ENCODE peak calls at places on chromosome 3, in six cellular contexts. M, B, R, V, S and D are unnamed samples.

GRCh38 chr3:35065891-35066290 is 573.4 kb upstream of the ARPP21 start:
- DNase-seq in R (no peak), V (no peak), S (no peak), M (no peak), B (no peak), D (no peak)

GRCh38 chr3:184229424-184230080 is at the start of gene VWA5B2:
- DNase-seq in R (peak; percentile 78), S (peak; percentile 44), V (peak; percentile 83), M (peak; percentile 55), B (no peak), D (no peak)

GRCh38 chr3:113193719-113194118 is 17.6 kb upstream of the BOC start:
- DNase-seq in V (no peak), R (no peak), B (no peak), S (no peak), M (no peak), D (no peak)

GRCh38 chr3:30263921-30264313 is 342.5 kb upstream of the TGFBR2 start:
- DNase-seq in M (no peak), S (no peak), V (no peak), R (no peak), B (no peak), D (no peak)

GRCh38 chr3:135964160-135964955 is 1.2 kb upstream of the PPP2R3A start:
- DNase-seq in M (no peak), R (no peak), S (no peak), V (no peak), B (no peak), D (no peak)

GRCh38 chr3:117036259-117036799 is 326.8 kb downstream of the TUSC7 start:
- DNase-seq in S (peak; percentile 63), M (no peak), R (no peak), V (no peak), B (peak; percentile 91), D (no peak)

GRCh38 chr3:50345586-50345985 is at the start of gene ZMYND10:
- DNase-seq in R (peak; percentile 89), B (peak; percentile 59), S (no peak), M (no peak), V (peak; percentile 68), D (no peak)

GRCh38 chr3:86251781-86252180 is 739.2 kb downstream of the VGLL3 start:
- DNase-seq in B (no peak), V (no peak), M (no peak), R (no peak), S (no peak), D (no peak)

DNA sequence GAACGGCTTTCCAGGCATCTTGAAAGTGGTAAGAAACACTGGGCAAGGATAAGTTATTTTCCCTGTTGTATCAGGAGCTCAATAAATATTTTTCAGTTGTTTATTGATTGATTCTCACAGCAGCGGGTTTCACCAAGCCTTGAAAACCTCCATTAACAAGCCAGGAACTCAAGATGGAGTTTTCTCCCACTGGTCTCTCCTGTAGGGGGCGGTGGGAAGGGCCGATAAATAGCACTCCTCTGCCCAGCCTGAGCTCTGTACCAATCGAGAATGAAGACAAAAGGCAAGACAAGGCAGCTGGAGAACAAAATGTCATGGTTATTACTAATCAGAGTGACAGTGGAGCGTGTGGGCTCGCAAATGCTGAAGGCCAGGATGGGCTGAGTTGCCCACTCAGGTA is 7.4 kb downstream of the HRH1 start:
- DNase-seq in M (no peak), R (peak; percentile 25), S (no peak), B (no peak), V (no peak), D (no peak)
- TF ChIP-seq CTCF in M (no peak), R (no peak), S (no peak), B (no peak), V (peak; percentile 7), D (peak; percentile 18)

GRCh38 chr3:9808345-9809037 is 1.6 kb upstream of the TTLL3 start:
- DNase-seq in M (no peak), B (peak; percentile 44), V (peak; percentile 46), S (peak; percentile 17), R (peak; percentile 64), D (no peak)
- TF ChIP-seq CTCF in M (no peak), B (peak; percentile 37), V (no peak), S (peak; percentile 25), R (no peak), D (peak; percentile 33)

GRCh38 chr3:100400424-100400781 is 486 bp downstream of the TOMM70 start:
- DNase-seq in B (no peak), S (peak; percentile 12), M (no peak), V (peak; percentile 41), R (peak; percentile 19), D (no peak)
- TF ChIP-seq CTCF in B (no peak), S (no peak), M (no peak), V (no peak), R (no peak), D (no peak)

GRCh38 chr3:66037330-66037985 is 1.3 kb downstream of the MAGI1 start:
- DNase-seq in B (peak; percentile 48), V (peak; percentile 65), S (peak; percentile 70), R (peak; percentile 65), M (no peak), D (no peak)
- TF ChIP-seq CTCF in B (no peak), V (peak; percentile 34), S (peak; percentile 16), R (no peak), M (no peak), D (peak; percentile 37)

DNA sequence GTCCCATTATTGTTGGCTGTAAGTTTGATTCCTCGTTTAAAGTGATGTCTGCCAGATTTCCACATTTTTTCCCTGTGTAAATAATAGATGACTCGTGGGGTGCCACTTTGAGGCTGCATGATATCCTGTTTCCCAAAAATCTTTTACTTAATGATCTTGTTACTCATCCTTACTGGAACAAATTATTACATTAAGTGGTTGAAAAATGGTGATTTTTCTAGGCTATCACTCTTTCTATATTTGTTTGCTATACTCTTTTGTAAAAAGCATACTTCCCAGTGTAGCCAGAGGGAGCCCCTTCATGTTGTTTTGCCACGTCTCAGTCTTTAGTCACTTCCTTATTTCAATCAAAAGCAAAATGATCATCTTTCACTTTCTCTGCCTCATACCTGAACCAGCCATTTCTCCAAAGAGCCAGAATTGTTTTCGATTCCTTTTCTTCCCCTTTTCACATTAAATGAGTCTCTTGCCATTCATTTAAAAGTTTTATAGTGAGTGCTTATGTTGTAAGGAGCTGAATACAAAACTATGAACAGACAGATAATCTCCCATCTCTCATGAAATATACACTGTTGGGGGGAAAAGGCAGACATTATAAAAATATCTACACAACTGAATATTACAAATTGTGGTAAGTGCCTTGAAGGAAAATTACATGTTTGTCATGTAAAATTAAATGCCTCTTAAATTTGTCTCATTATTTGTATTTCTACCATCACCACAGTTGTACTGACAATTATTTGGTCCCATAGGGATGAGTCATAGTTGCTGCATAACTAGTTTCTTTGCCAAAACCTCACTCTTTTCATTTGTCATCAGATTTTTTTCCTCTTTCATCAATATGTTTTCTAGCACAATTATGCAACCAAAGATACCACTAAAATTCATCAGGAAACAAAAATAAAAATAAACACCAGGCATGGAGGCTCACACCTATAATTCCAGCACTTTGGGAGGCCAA is 41.5 kb downstream of the ADGRG7 start:
- DNase-seq in S (peak; percentile 69), V (no peak), B (peak; percentile 88), M (no peak), R (no peak), D (peak; percentile 46)
- TF ChIP-seq CTCF in S (no peak), V (no peak), B (peak; percentile 38), M (no peak), R (no peak), D (peak; percentile 18)